ENCODE peak calls at places on chromosomes 2 and 18, in eight cellular contexts. One of them, this sample, is unnamed.

GRCh38 chr2:175766880-175767279 is 235.2 kb downstream of the LNPK start:
- DNase-seq in heart right ventricle: no peak
- DNase-seq in left cardiac atrium: no peak
- DNase-seq in neural crest cell: no peak
- DNase-seq in NCI-H1092 treated with DMSO at 0.1 percent for 48 hours: no peak
- DNase-seq in stimulated activated CD4-positive, alpha-beta T cell treated with anti-CD3 and anti-CD28 coated beads, Interleukin-15, amount 100 ng/mL, for 1 hour: no peak
- DNase-seq in AML-193: no peak
- DNase-seq in amniotic stem cell: no peak
- DNase-seq in this sample: no peak

GRCh38 chr2:74499269-74499939 is at the start of gene LBX2:
- DNase-seq in heart right ventricle: no peak
- DNase-seq in neural crest cell: no peak
- DNase-seq in AML-193: no peak
- DNase-seq in left cardiac atrium: no peak
- DNase-seq in NCI-H1092 treated with DMSO at 0.1 percent for 48 hours: no peak
- DNase-seq in amniotic stem cell: no peak
- DNase-seq in stimulated activated CD4-positive, alpha-beta T cell treated with anti-CD3 and anti-CD28 coated beads, Interleukin-15, amount 100 ng/mL, for 1 hour: no peak
- DNase-seq in this sample: no peak

GRCh38 chr2:25374827-25375226 is 33.1 kb upstream of the DNMT3A start:
- DNase-seq in stimulated activated CD4-positive, alpha-beta T cell treated with anti-CD3 and anti-CD28 coated beads, Interleukin-15, amount 100 ng/mL, for 1 hour: no peak
- DNase-seq in amniotic stem cell: no peak
- DNase-seq in left cardiac atrium: no peak
- DNase-seq in AML-193: no peak
- DNase-seq in NCI-H1092 treated with DMSO at 0.1 percent for 48 hours: no peak
- DNase-seq in neural crest cell: no peak
- DNase-seq in heart right ventricle: no peak
- DNase-seq in this sample: peak; percentile 33

GRCh38 chr2:170394988-170395387 is 217.0 kb downstream of the MYO3B start:
- DNase-seq in amniotic stem cell: no peak
- DNase-seq in neural crest cell: no peak
- DNase-seq in heart right ventricle: no peak
- DNase-seq in stimulated activated CD4-positive, alpha-beta T cell treated with anti-CD3 and anti-CD28 coated beads, Interleukin-15, amount 100 ng/mL, for 1 hour: no peak
- DNase-seq in AML-193: no peak
- DNase-seq in left cardiac atrium: no peak
- DNase-seq in NCI-H1092 treated with DMSO at 0.1 percent for 48 hours: no peak
- DNase-seq in this sample: no peak

GRCh38 chr2:232624554-232624842 is 8.9 kb upstream of the EFHD1 start:
- DNase-seq in amniotic stem cell: no peak
- DNase-seq in heart right ventricle: no peak
- DNase-seq in NCI-H1092 treated with DMSO at 0.1 percent for 48 hours: no peak
- DNase-seq in neural crest cell: no peak
- DNase-seq in stimulated activated CD4-positive, alpha-beta T cell treated with anti-CD3 and anti-CD28 coated beads, Interleukin-15, amount 100 ng/mL, for 1 hour: no peak
- DNase-seq in AML-193: no peak
- DNase-seq in left cardiac atrium: no peak
- DNase-seq in this sample: no peak

GRCh38 chr2:229780856-229781773 is 66.8 kb upstream of the DNER start:
- DNase-seq in NCI-H1092 treated with DMSO at 0.1 percent for 48 hours: peak; percentile 25
- DNase-seq in AML-193: peak; percentile 47
- DNase-seq in stimulated activated CD4-positive, alpha-beta T cell treated with anti-CD3 and anti-CD28 coated beads, Interleukin-15, amount 100 ng/mL, for 1 hour: no peak
- DNase-seq in amniotic stem cell: peak; percentile 17
- DNase-seq in left cardiac atrium: no peak
- DNase-seq in heart right ventricle: no peak
- DNase-seq in neural crest cell: no peak
- DNase-seq in this sample: no peak

GRCh38 chr18:77086034-77086433 is 46.5 kb downstream of the MBP start:
- DNase-seq in stimulated activated CD4-positive, alpha-beta T cell treated with anti-CD3 and anti-CD28 coated beads, Interleukin-15, amount 100 ng/mL, for 1 hour: no peak
- DNase-seq in left cardiac atrium: no peak
- DNase-seq in neural crest cell: no peak
- DNase-seq in NCI-H1092 treated with DMSO at 0.1 percent for 48 hours: no peak
- DNase-seq in AML-193: no peak
- DNase-seq in heart right ventricle: no peak
- DNase-seq in amniotic stem cell: no peak
- DNase-seq in this sample: no peak

GRCh38 chr2:109009920-109010610 is 21.0 kb upstream of the EDAR start:
- DNase-seq in AML-193: no peak
- DNase-seq in neural crest cell: no peak
- DNase-seq in left cardiac atrium: no peak
- DNase-seq in NCI-H1092 treated with DMSO at 0.1 percent for 48 hours: no peak
- DNase-seq in heart right ventricle: no peak
- DNase-seq in stimulated activated CD4-positive, alpha-beta T cell treated with anti-CD3 and anti-CD28 coated beads, Interleukin-15, amount 100 ng/mL, for 1 hour: no peak
- DNase-seq in amniotic stem cell: no peak
- DNase-seq in this sample: no peak

GRCh38 chr2:233566141-233566956 is at the start of gene USP40:
- DNase-seq in amniotic stem cell: peak; percentile 84
- DNase-seq in NCI-H1092 treated with DMSO at 0.1 percent for 48 hours: peak; percentile 86
- DNase-seq in AML-193: peak; percentile 41
- DNase-seq in heart right ventricle: peak; percentile 86
- DNase-seq in stimulated activated CD4-positive, alpha-beta T cell treated with anti-CD3 and anti-CD28 coated beads, Interleukin-15, amount 100 ng/mL, for 1 hour: peak; percentile 19
- DNase-seq in left cardiac atrium: peak; percentile 92
- DNase-seq in neural crest cell: peak; percentile 77
- DNase-seq in this sample: peak; percentile 90

GRCh38 chr2:75707901-75708300 is 2.8 kb downstream of the GCFC2 start:
- DNase-seq in AML-193: no peak
- DNase-seq in stimulated activated CD4-positive, alpha-beta T cell treated with anti-CD3 and anti-CD28 coated beads, Interleukin-15, amount 100 ng/mL, for 1 hour: no peak
- DNase-seq in heart right ventricle: no peak
- DNase-seq in amniotic stem cell: no peak
- DNase-seq in left cardiac atrium: no peak
- DNase-seq in neural crest cell: no peak
- DNase-seq in NCI-H1092 treated with DMSO at 0.1 percent for 48 hours: no peak
- DNase-seq in this sample: no peak

GRCh38 chr18:7608798-7609197 is 41.7 kb downstream of the PTPRM start:
- DNase-seq in NCI-H1092 treated with DMSO at 0.1 percent for 48 hours: no peak
- DNase-seq in left cardiac atrium: no peak
- DNase-seq in neural crest cell: no peak
- DNase-seq in stimulated activated CD4-positive, alpha-beta T cell treated with anti-CD3 and anti-CD28 coated beads, Interleukin-15, amount 100 ng/mL, for 1 hour: no peak
- DNase-seq in amniotic stem cell: no peak
- DNase-seq in heart right ventricle: peak; percentile 56
- DNase-seq in AML-193: no peak
- DNase-seq in this sample: no peak

GRCh38 chr2:69797836-69798465 is 31.5 kb upstream of the GMCL1 start:
- DNase-seq in AML-193: no peak
- DNase-seq in stimulated activated CD4-positive, alpha-beta T cell treated with anti-CD3 and anti-CD28 coated beads, Interleukin-15, amount 100 ng/mL, for 1 hour: no peak
- DNase-seq in amniotic stem cell: no peak
- DNase-seq in NCI-H1092 treated with DMSO at 0.1 percent for 48 hours: no peak
- DNase-seq in left cardiac atrium: no peak
- DNase-seq in heart right ventricle: no peak
- DNase-seq in neural crest cell: no peak
- DNase-seq in this sample: no peak

GRCh38 chr2:177342736-177343135 is 49.8 kb upstream of the AGPS start:
- DNase-seq in heart right ventricle: no peak
- DNase-seq in stimulated activated CD4-positive, alpha-beta T cell treated with anti-CD3 and anti-CD28 coated beads, Interleukin-15, amount 100 ng/mL, for 1 hour: no peak
- DNase-seq in left cardiac atrium: no peak
- DNase-seq in NCI-H1092 treated with DMSO at 0.1 percent for 48 hours: no peak
- DNase-seq in amniotic stem cell: no peak
- DNase-seq in AML-193: no peak
- DNase-seq in neural crest cell: no peak
- DNase-seq in this sample: no peak

GRCh38 chr2:173990970-173991819 is 26.0 kb upstream of the SP3 start:
- DNase-seq in left cardiac atrium: peak; percentile 82
- DNase-seq in AML-193: no peak
- DNase-seq in amniotic stem cell: no peak
- DNase-seq in heart right ventricle: peak; percentile 88
- DNase-seq in neural crest cell: no peak
- DNase-seq in NCI-H1092 treated with DMSO at 0.1 percent for 48 hours: peak; percentile 60
- DNase-seq in stimulated activated CD4-positive, alpha-beta T cell treated with anti-CD3 and anti-CD28 coated beads, Interleukin-15, amount 100 ng/mL, for 1 hour: no peak
- DNase-seq in this sample: peak; percentile 95

GRCh38 chr2:190404487-190404886 is 3.7 kb upstream of the MFSD6 start:
- DNase-seq in amniotic stem cell: no peak
- DNase-seq in neural crest cell: no peak
- DNase-seq in left cardiac atrium: no peak
- DNase-seq in stimulated activated CD4-positive, alpha-beta T cell treated with anti-CD3 and anti-CD28 coated beads, Interleukin-15, amount 100 ng/mL, for 1 hour: no peak
- DNase-seq in AML-193: peak; percentile 45
- DNase-seq in NCI-H1092 treated with DMSO at 0.1 percent for 48 hours: peak; percentile 14
- DNase-seq in heart right ventricle: no peak
- DNase-seq in this sample: no peak

GRCh38 chr2:231987088-231987788 is 25.7 kb downstream of the DIS3L2 start:
- DNase-seq in left cardiac atrium: no peak
- DNase-seq in neural crest cell: no peak
- DNase-seq in stimulated activated CD4-positive, alpha-beta T cell treated with anti-CD3 and anti-CD28 coated beads, Interleukin-15, amount 100 ng/mL, for 1 hour: no peak
- DNase-seq in heart right ventricle: peak; percentile 21
- DNase-seq in amniotic stem cell: no peak
- DNase-seq in NCI-H1092 treated with DMSO at 0.1 percent for 48 hours: no peak
- DNase-seq in AML-193: no peak
- DNase-seq in this sample: no peak

GRCh38 chr2:36376992-36377738 is 21.6 kb downstream of the CRIM1 start:
- DNase-seq in stimulated activated CD4-positive, alpha-beta T cell treated with anti-CD3 and anti-CD28 coated beads, Interleukin-15, amount 100 ng/mL, for 1 hour: no peak
- DNase-seq in NCI-H1092 treated with DMSO at 0.1 percent for 48 hours: no peak
- DNase-seq in AML-193: no peak
- DNase-seq in neural crest cell: no peak
- DNase-seq in amniotic stem cell: no peak
- DNase-seq in heart right ventricle: no peak
- DNase-seq in left cardiac atrium: no peak
- DNase-seq in this sample: no peak

GRCh38 chr18:68494802-68495560 is 219.9 kb downstream of the TMX3 start:
- DNase-seq in stimulated activated CD4-positive, alpha-beta T cell treated with anti-CD3 and anti-CD28 coated beads, Interleukin-15, amount 100 ng/mL, for 1 hour: no peak
- DNase-seq in neural crest cell: no peak
- DNase-seq in left cardiac atrium: peak; percentile 22
- DNase-seq in heart right ventricle: peak; percentile 5
- DNase-seq in NCI-H1092 treated with DMSO at 0.1 percent for 48 hours: no peak
- DNase-seq in amniotic stem cell: peak; percentile 65
- DNase-seq in AML-193: no peak
- DNase-seq in this sample: no peak

GRCh38 chr2:173193925-173194324 is 118.3 kb downstream of the MAP3K20 start:
- DNase-seq in heart right ventricle: no peak
- DNase-seq in amniotic stem cell: no peak
- DNase-seq in AML-193: no peak
- DNase-seq in NCI-H1092 treated with DMSO at 0.1 percent for 48 hours: no peak
- DNase-seq in left cardiac atrium: no peak
- DNase-seq in stimulated activated CD4-positive, alpha-beta T cell treated with anti-CD3 and anti-CD28 coated beads, Interleukin-15, amount 100 ng/mL, for 1 hour: no peak
- DNase-seq in neural crest cell: no peak
- DNase-seq in this sample: no peak

GRCh38 chr2:132656213-132656612 is 13.8 kb downstream of the LYPD1 start:
- DNase-seq in AML-193: no peak
- DNase-seq in NCI-H1092 treated with DMSO at 0.1 percent for 48 hours: no peak
- DNase-seq in stimulated activated CD4-positive, alpha-beta T cell treated with anti-CD3 and anti-CD28 coated beads, Interleukin-15, amount 100 ng/mL, for 1 hour: no peak
- DNase-seq in neural crest cell: no peak
- DNase-seq in heart right ventricle: no peak
- DNase-seq in left cardiac atrium: no peak
- DNase-seq in amniotic stem cell: no peak
- DNase-seq in this sample: no peak

GRCh38 chr2:10287766-10288165 is 14.9 kb upstream of the HPCAL1 start:
- DNase-seq in heart right ventricle: no peak
- DNase-seq in amniotic stem cell: no peak
- DNase-seq in left cardiac atrium: no peak
- DNase-seq in AML-193: no peak
- DNase-seq in stimulated activated CD4-positive, alpha-beta T cell treated with anti-CD3 and anti-CD28 coated beads, Interleukin-15, amount 100 ng/mL, for 1 hour: no peak
- DNase-seq in neural crest cell: no peak
- DNase-seq in NCI-H1092 treated with DMSO at 0.1 percent for 48 hours: no peak
- DNase-seq in this sample: no peak

GRCh38 chr18:51275712-51276473 is 78.4 kb upstream of the MEX3C start:
- DNase-seq in NCI-H1092 treated with DMSO at 0.1 percent for 48 hours: no peak
- DNase-seq in left cardiac atrium: peak; percentile 54
- DNase-seq in heart right ventricle: peak; percentile 42
- DNase-seq in amniotic stem cell: no peak
- DNase-seq in AML-193: no peak
- DNase-seq in stimulated activated CD4-positive, alpha-beta T cell treated with anti-CD3 and anti-CD28 coated beads, Interleukin-15, amount 100 ng/mL, for 1 hour: no peak
- DNase-seq in neural crest cell: no peak
- DNase-seq in this sample: no peak

GRCh38 chr2:28586864-28587263 is 91.0 kb downstream of the PLB1 start:
- DNase-seq in heart right ventricle: no peak
- DNase-seq in NCI-H1092 treated with DMSO at 0.1 percent for 48 hours: no peak
- DNase-seq in neural crest cell: no peak
- DNase-seq in amniotic stem cell: no peak
- DNase-seq in stimulated activated CD4-positive, alpha-beta T cell treated with anti-CD3 and anti-CD28 coated beads, Interleukin-15, amount 100 ng/mL, for 1 hour: no peak
- DNase-seq in left cardiac atrium: no peak
- DNase-seq in AML-193: no peak
- DNase-seq in this sample: no peak

GRCh38 chr2:215598376-215598975 is 162.6 kb upstream of the FN1 start:
- DNase-seq in heart right ventricle: no peak
- DNase-seq in NCI-H1092 treated with DMSO at 0.1 percent for 48 hours: no peak
- DNase-seq in left cardiac atrium: no peak
- DNase-seq in neural crest cell: no peak
- DNase-seq in stimulated activated CD4-positive, alpha-beta T cell treated with anti-CD3 and anti-CD28 coated beads, Interleukin-15, amount 100 ng/mL, for 1 hour: no peak
- DNase-seq in amniotic stem cell: no peak
- DNase-seq in AML-193: no peak
- DNase-seq in this sample: no peak

GRCh38 chr18:76565238-76566173 is 70.5 kb upstream of the ZNF516 start:
- DNase-seq in NCI-H1092 treated with DMSO at 0.1 percent for 48 hours: no peak
- DNase-seq in amniotic stem cell: peak; percentile 73
- DNase-seq in left cardiac atrium: peak; percentile 69
- DNase-seq in heart right ventricle: peak; percentile 63
- DNase-seq in stimulated activated CD4-positive, alpha-beta T cell treated with anti-CD3 and anti-CD28 coated beads, Interleukin-15, amount 100 ng/mL, for 1 hour: no peak
- DNase-seq in neural crest cell: peak; percentile 44
- DNase-seq in AML-193: peak; percentile 86
- DNase-seq in this sample: peak; percentile 83

GRCh38 chr2:128228894-128229293 is 89.8 kb downstream of the HS6ST1 start:
- DNase-seq in heart right ventricle: no peak
- DNase-seq in stimulated activated CD4-positive, alpha-beta T cell treated with anti-CD3 and anti-CD28 coated beads, Interleukin-15, amount 100 ng/mL, for 1 hour: no peak
- DNase-seq in AML-193: peak; percentile 44
- DNase-seq in neural crest cell: no peak
- DNase-seq in left cardiac atrium: no peak
- DNase-seq in NCI-H1092 treated with DMSO at 0.1 percent for 48 hours: no peak
- DNase-seq in amniotic stem cell: no peak
- DNase-seq in this sample: no peak

GRCh38 chr2:20370191-20370590 is 19.5 kb upstream of the PUM2 start:
- DNase-seq in left cardiac atrium: no peak
- DNase-seq in amniotic stem cell: no peak
- DNase-seq in AML-193: no peak
- DNase-seq in neural crest cell: no peak
- DNase-seq in NCI-H1092 treated with DMSO at 0.1 percent for 48 hours: no peak
- DNase-seq in heart right ventricle: no peak
- DNase-seq in stimulated activated CD4-positive, alpha-beta T cell treated with anti-CD3 and anti-CD28 coated beads, Interleukin-15, amount 100 ng/mL, for 1 hour: no peak
- DNase-seq in this sample: no peak